ENCODE peak calls at places on chromosomes 12 and 14, in seven cellular contexts. One of them, this sample, is unnamed.

GRCh38 chr12:83954071-83954789 is 958.4 kb downstream of the SLC6A15 start:
- DNase-seq in SK-N-SH: no peak
- DNase-seq in mammary epithelial cell: no peak
- DNase-seq in hepatocyte: no peak
- DNase-seq in IMR-90: no peak
- DNase-seq in OCI-LY7: no peak
- DNase-seq in fibroblast of lung: no peak
- DNase-seq in this sample: no peak

GRCh38 chr14:68977741-68978549 is 1.2 kb downstream of the ACTN1 start:
- DNase-seq in mammary epithelial cell: peak
- DNase-seq in OCI-LY7: no peak
- DNase-seq in SK-N-SH: peak
- DNase-seq in IMR-90: peak
- DNase-seq in hepatocyte: peak
- DNase-seq in fibroblast of lung: peak
- DNase-seq in this sample: peak

GRCh38 chr14:71373773-71374172 is 466.5 kb downstream of the PCNX1 start:
- DNase-seq in hepatocyte: no peak
- DNase-seq in SK-N-SH: no peak
- DNase-seq in mammary epithelial cell: no peak
- DNase-seq in fibroblast of lung: no peak
- DNase-seq in IMR-90: no peak
- DNase-seq in OCI-LY7: no peak
- DNase-seq in this sample: no peak

GRCh38 chr14:26415618-26416123 is 182.2 kb downstream of the NOVA1 start:
- DNase-seq in hepatocyte: no peak
- DNase-seq in OCI-LY7: no peak
- DNase-seq in fibroblast of lung: peak
- DNase-seq in SK-N-SH: no peak
- DNase-seq in mammary epithelial cell: no peak
- DNase-seq in IMR-90: no peak
- DNase-seq in this sample: no peak

GRCh38 chr14:81095539-81095938 is 125.2 kb downstream of the GTF2A1 start:
- DNase-seq in OCI-LY7: no peak
- DNase-seq in hepatocyte: no peak
- DNase-seq in SK-N-SH: no peak
- DNase-seq in fibroblast of lung: no peak
- DNase-seq in IMR-90: no peak
- DNase-seq in mammary epithelial cell: no peak
- DNase-seq in this sample: no peak

GRCh38 chr12:51391047-51391837 is at the start of gene GALNT6:
- DNase-seq in fibroblast of lung: no peak
- DNase-seq in SK-N-SH: peak
- DNase-seq in mammary epithelial cell: peak
- DNase-seq in OCI-LY7: peak
- DNase-seq in IMR-90: no peak
- DNase-seq in hepatocyte: peak
- DNase-seq in this sample: peak

GRCh38 chr14:101495284-101495683 is 66.0 kb upstream of the DIO3 start:
- DNase-seq in mammary epithelial cell: no peak
- DNase-seq in hepatocyte: no peak
- DNase-seq in SK-N-SH: no peak
- DNase-seq in IMR-90: no peak
- DNase-seq in OCI-LY7: no peak
- DNase-seq in fibroblast of lung: no peak
- DNase-seq in this sample: no peak

GRCh38 chr12:132866251-132866828 is 21.1 kb downstream of the CHFR start:
- DNase-seq in IMR-90: peak
- DNase-seq in SK-N-SH: no peak
- DNase-seq in hepatocyte: peak
- DNase-seq in fibroblast of lung: peak
- DNase-seq in mammary epithelial cell: peak
- DNase-seq in OCI-LY7: no peak
- DNase-seq in this sample: peak

GRCh38 chr12:53010955-53011354 is 4.7 kb downstream of the EIF4B start:
- DNase-seq in IMR-90: no peak
- DNase-seq in hepatocyte: no peak
- DNase-seq in mammary epithelial cell: no peak
- DNase-seq in fibroblast of lung: no peak
- DNase-seq in OCI-LY7: no peak
- DNase-seq in SK-N-SH: no peak
- DNase-seq in this sample: no peak

GRCh38 chr12:62259311-62259992 is 752 bp upstream of the USP15 start:
- DNase-seq in fibroblast of lung: no peak
- DNase-seq in mammary epithelial cell: no peak
- DNase-seq in hepatocyte: peak
- DNase-seq in OCI-LY7: peak
- DNase-seq in IMR-90: no peak
- DNase-seq in SK-N-SH: peak
- DNase-seq in this sample: peak

GRCh38 chr14:20934148-20934762 is 21.0 kb upstream of the RNASE2 start:
- DNase-seq in fibroblast of lung: no peak
- DNase-seq in OCI-LY7: peak
- DNase-seq in mammary epithelial cell: no peak
- DNase-seq in IMR-90: no peak
- DNase-seq in SK-N-SH: peak
- DNase-seq in hepatocyte: peak
- DNase-seq in this sample: peak

GRCh38 chr14:92880851-92881250 is 42.1 kb upstream of the CHGA start:
- DNase-seq in IMR-90: peak
- DNase-seq in SK-N-SH: peak
- DNase-seq in fibroblast of lung: peak
- DNase-seq in hepatocyte: peak
- DNase-seq in mammary epithelial cell: peak
- DNase-seq in OCI-LY7: no peak
- DNase-seq in this sample: peak

GRCh38 chr14:35155962-35156361 is 33.6 kb downstream of the PRORP start:
- DNase-seq in hepatocyte: peak
- DNase-seq in IMR-90: peak
- DNase-seq in OCI-LY7: peak
- DNase-seq in mammary epithelial cell: peak
- DNase-seq in SK-N-SH: peak
- DNase-seq in fibroblast of lung: peak
- DNase-seq in this sample: peak

GRCh38 chr12:19970116-19970515 is 398.2 kb upstream of the PDE3A start:
- DNase-seq in hepatocyte: no peak
- DNase-seq in OCI-LY7: no peak
- DNase-seq in mammary epithelial cell: peak
- DNase-seq in IMR-90: peak
- DNase-seq in SK-N-SH: peak
- DNase-seq in fibroblast of lung: peak
- DNase-seq in this sample: no peak

GRCh38 chr12:109998904-109999648 is at the start of gene ANKRD13A:
- DNase-seq in hepatocyte: peak
- DNase-seq in fibroblast of lung: peak
- DNase-seq in OCI-LY7: peak
- DNase-seq in mammary epithelial cell: peak
- DNase-seq in IMR-90: peak
- DNase-seq in SK-N-SH: peak
- DNase-seq in this sample: peak

GRCh38 chr12:110002691-110003515 is 3.7 kb downstream of the ANKRD13A start:
- DNase-seq in hepatocyte: no peak
- DNase-seq in OCI-LY7: no peak
- DNase-seq in IMR-90: peak
- DNase-seq in fibroblast of lung: peak
- DNase-seq in SK-N-SH: no peak
- DNase-seq in mammary epithelial cell: peak
- DNase-seq in this sample: no peak

GRCh38 chr12:109999983-110000505 is 814 bp downstream of the ANKRD13A start:
- DNase-seq in SK-N-SH: no peak
- DNase-seq in fibroblast of lung: peak
- DNase-seq in OCI-LY7: peak
- DNase-seq in hepatocyte: peak
- DNase-seq in IMR-90: no peak
- DNase-seq in mammary epithelial cell: peak
- DNase-seq in this sample: peak

GRCh38 chr12:109999649-109999971 is 380 bp downstream of the ANKRD13A start:
- DNase-seq in hepatocyte: no peak
- DNase-seq in fibroblast of lung: no peak
- DNase-seq in SK-N-SH: no peak
- DNase-seq in OCI-LY7: no peak
- DNase-seq in mammary epithelial cell: no peak
- DNase-seq in IMR-90: no peak
- DNase-seq in this sample: no peak

DNA sequence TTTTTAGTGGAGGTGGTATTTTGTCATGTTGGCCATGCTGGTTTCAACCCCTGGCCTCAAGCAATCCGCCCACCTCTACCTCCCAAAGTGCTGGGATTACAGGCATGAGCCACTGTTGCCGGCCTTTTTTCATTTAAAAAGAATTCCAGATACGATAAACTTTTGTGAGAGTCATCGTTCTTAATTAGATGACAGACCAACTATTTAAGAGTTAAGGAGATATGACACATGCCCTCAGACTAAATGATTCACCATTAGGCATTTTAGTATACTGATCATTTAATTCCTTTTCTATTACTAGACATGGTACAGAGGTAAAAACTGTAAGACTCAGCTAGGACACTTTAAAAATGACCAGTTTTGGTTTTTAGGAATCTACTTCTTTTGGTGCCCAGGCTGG is 2.4 kb downstream of the ANKRD13A start:
- DNase-seq in fibroblast of lung: peak
- DNase-seq in mammary epithelial cell: peak
- DNase-seq in IMR-90: peak
- DNase-seq in SK-N-SH: no peak
- DNase-seq in hepatocyte: no peak
- DNase-seq in OCI-LY7: no peak
- DNase-seq in this sample: no peak
- H3K27ac ChIP-seq in fibroblast of lung: peak
- H3K27ac ChIP-seq in mammary epithelial cell: peak
- H3K27ac ChIP-seq in IMR-90: peak
- H3K27ac ChIP-seq in SK-N-SH: no peak
- H3K27ac ChIP-seq in hepatocyte: no peak
- H3K27ac ChIP-seq in OCI-LY7: peak
- H3K27ac ChIP-seq in this sample: no peak

GRCh38 chr12:65656904-65657351 is 167.4 kb upstream of the HMGA2 start:
- DNase-seq in hepatocyte: no peak
- DNase-seq in mammary epithelial cell: peak
- DNase-seq in IMR-90: peak
- DNase-seq in SK-N-SH: no peak
- DNase-seq in OCI-LY7: no peak
- DNase-seq in fibroblast of lung: peak
- DNase-seq in this sample: no peak

GRCh38 chr12:65654230-65654629 is 170.1 kb upstream of the HMGA2 start:
- DNase-seq in SK-N-SH: no peak
- DNase-seq in OCI-LY7: no peak
- DNase-seq in fibroblast of lung: no peak
- DNase-seq in hepatocyte: no peak
- DNase-seq in IMR-90: no peak
- DNase-seq in mammary epithelial cell: no peak
- DNase-seq in this sample: no peak

GRCh38 chr12:65653321-65653720 is 171.0 kb upstream of the HMGA2 start:
- DNase-seq in mammary epithelial cell: no peak
- DNase-seq in hepatocyte: no peak
- DNase-seq in fibroblast of lung: no peak
- DNase-seq in IMR-90: no peak
- DNase-seq in OCI-LY7: no peak
- DNase-seq in SK-N-SH: no peak
- DNase-seq in this sample: no peak

GRCh38 chr12:65656156-65656885 is 168.0 kb upstream of the HMGA2 start:
- DNase-seq in fibroblast of lung: peak
- DNase-seq in OCI-LY7: no peak
- DNase-seq in mammary epithelial cell: no peak
- DNase-seq in SK-N-SH: no peak
- DNase-seq in IMR-90: no peak
- DNase-seq in hepatocyte: no peak
- DNase-seq in this sample: no peak

DNA sequence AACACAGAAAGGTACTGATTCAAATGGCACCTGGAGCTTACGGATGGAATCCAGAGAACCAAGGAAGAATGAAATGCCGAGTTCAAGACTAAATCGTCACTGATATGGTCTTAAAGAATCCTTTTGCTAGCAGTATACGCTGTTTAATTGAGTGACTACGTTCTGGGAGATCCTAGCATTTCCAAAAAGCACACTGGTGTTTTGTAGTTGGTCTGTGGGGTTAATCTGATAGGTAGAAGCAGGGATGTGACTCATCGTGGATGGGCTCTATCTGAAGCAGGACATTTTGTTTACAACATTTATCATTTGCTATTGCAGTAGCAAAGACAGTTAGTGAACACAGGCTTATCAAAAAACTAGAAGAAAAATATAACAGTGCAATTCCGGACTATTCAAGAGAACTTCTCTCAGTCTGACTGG is 169.2 kb upstream of the HMGA2 start:
- DNase-seq in OCI-LY7: no peak
- DNase-seq in fibroblast of lung: peak
- DNase-seq in mammary epithelial cell: no peak
- DNase-seq in SK-N-SH: no peak
- DNase-seq in IMR-90: peak
- DNase-seq in hepatocyte: no peak
- DNase-seq in this sample: no peak
- H3K4me2 ChIP-seq in OCI-LY7: no peak
- H3K4me2 ChIP-seq in fibroblast of lung: no peak
- H3K4me2 ChIP-seq in mammary epithelial cell: no peak
- H3K4me2 ChIP-seq in SK-N-SH: peak
- H3K4me2 ChIP-seq in IMR-90: peak
- H3K4me2 ChIP-seq in hepatocyte: no peak
- H3K4me2 ChIP-seq in this sample: no peak

DNA sequence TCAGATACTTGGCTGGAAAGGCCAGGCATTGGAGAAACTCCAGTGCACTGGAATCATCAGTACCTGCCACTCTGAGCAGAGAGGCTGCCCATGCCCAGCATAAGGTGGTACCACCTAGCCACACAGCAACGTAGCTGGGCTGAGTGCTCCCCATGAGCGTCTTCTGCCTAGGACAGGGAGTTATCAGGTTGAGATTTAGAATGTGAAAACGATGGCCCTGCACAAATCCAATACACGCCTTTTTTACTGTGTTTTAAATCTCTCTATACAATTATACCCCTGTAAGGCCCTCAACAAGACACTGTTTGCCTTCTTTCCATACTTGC is 66.7 kb upstream of the PTGR2 start:
- DNase-seq in IMR-90: no peak
- DNase-seq in mammary epithelial cell: no peak
- DNase-seq in OCI-LY7: no peak
- DNase-seq in SK-N-SH: no peak
- DNase-seq in fibroblast of lung: no peak
- DNase-seq in hepatocyte: no peak
- DNase-seq in this sample: no peak
- H3K27ac ChIP-seq in IMR-90: peak
- H3K27ac ChIP-seq in mammary epithelial cell: peak
- H3K27ac ChIP-seq in OCI-LY7: peak
- H3K27ac ChIP-seq in SK-N-SH: peak
- H3K27ac ChIP-seq in fibroblast of lung: peak
- H3K27ac ChIP-seq in hepatocyte: peak
- H3K27ac ChIP-seq in this sample: no peak

GRCh38 chr14:93958567-93959238 is 17.7 kb downstream of the ASB2 start:
- DNase-seq in hepatocyte: no peak
- DNase-seq in OCI-LY7: peak
- DNase-seq in SK-N-SH: no peak
- DNase-seq in mammary epithelial cell: no peak
- DNase-seq in IMR-90: no peak
- DNase-seq in fibroblast of lung: no peak
- DNase-seq in this sample: no peak
- H3K4me2 ChIP-seq in hepatocyte: peak
- H3K4me2 ChIP-seq in OCI-LY7: peak
- H3K4me2 ChIP-seq in SK-N-SH: peak
- H3K4me2 ChIP-seq in mammary epithelial cell: peak
- H3K4me2 ChIP-seq in IMR-90: peak
- H3K4me2 ChIP-seq in fibroblast of lung: no peak
- H3K4me2 ChIP-seq in this sample: no peak

This sample was measured in GM23338.